ENCODE peak calls at places on chromosomes 16 and 17, in four cellular contexts. G is CD4-positive, alpha-beta memory T cell; M is HAP-1; D is AML-193. J is an unnamed sample.
A peak's percentile ranks its signal among the peaks of the same experiment; 100 is the strongest.

GRCh38 chr16:3511286-3512180 is 10.7 kb downstream of the CLUAP1 start:
- DNase-seq in G (no peak), D (no peak), M (no peak), J (no peak)

GRCh38 chr17:41792835-41793748 is 6.6 kb upstream of the JUP start:
- DNase-seq in D (no peak), G (no peak), M (no peak), J (no peak)

GRCh38 chr17:51907041-51907440 is 251.5 kb downstream of the CA10 start:
- DNase-seq in M (no peak), D (no peak), G (no peak), J (no peak)

GRCh38 chr17:18961634-18962493 is 9.9 kb downstream of the SLC5A10 start:
- DNase-seq in M (no peak), G (no peak), D (no peak), J (no peak)

GRCh38 chr16:1863681-1864460 is 8.1 kb downstream of the MEIOB start:
- DNase-seq in G (peak; percentile 41), M (peak; percentile 29), D (peak; percentile 52), J (no peak)

GRCh38 chr17:74864866-74865395 is 5.2 kb upstream of the GRIN2C start:
- DNase-seq in G (peak; percentile 62), D (peak; percentile 64), M (peak; percentile 83), J (peak; percentile 81)

GRCh38 chr16:88533945-88534641 is 36.1 kb upstream of the ZC3H18 start:
- DNase-seq in G (peak; percentile 75), D (no peak), M (no peak), J (peak; percentile 77)

GRCh38 chr17:45115871-45116270 is 16.4 kb downstream of the PLCD3 start:
- DNase-seq in D (no peak), G (no peak), M (no peak), J (no peak)

GRCh38 chr17:269616-270514 is 82.7 kb downstream of the RPH3AL start:
- DNase-seq in G (no peak), D (no peak), M (no peak), J (no peak)

GRCh38 chr17:11028349-11028748 is 190.5 kb upstream of the PIRT start:
- DNase-seq in M (no peak), G (no peak), D (no peak), J (no peak)

GRCh38 chr16:68658258-68658973 is 13.3 kb downstream of the CDH3 start:
- DNase-seq in M (peak; percentile 58), G (no peak), D (no peak), J (no peak)

GRCh38 chr16:87062569-87063442 is 254.4 kb downstream of the C16orf95 start:
- DNase-seq in M (peak; percentile 86), G (peak; percentile 9), D (peak; percentile 47), J (peak; percentile 80)

GRCh38 chr17:40103082-40103741 is 2.8 kb upstream of the NR1D1 start:
- DNase-seq in G (no peak), D (no peak), M (no peak), J (no peak)

GRCh38 chr16:22103371-22103890 is 11.1 kb downstream of the VWA3A start:
- DNase-seq in G (no peak), M (peak; percentile 24), D (no peak), J (no peak)

GRCh38 chr17:57551321-57552079 is 193.6 kb downstream of the CCDC182 start:
- DNase-seq in M (no peak), G (peak; percentile 6), D (no peak), J (no peak)

GRCh38 chr17:71302721-71303549 is 817.9 kb upstream of the SOX9 start:
- DNase-seq in M (no peak), D (no peak), G (no peak), J (no peak)

GRCh38 chr16:83942815-83943515 is 10.1 kb upstream of the OSGIN1 start:
- DNase-seq in M (no peak), D (no peak), G (no peak), J (no peak)

GRCh38 chr16:30934827-30935557 is 11.6 kb downstream of the FBXL19 start:
- DNase-seq in M (peak; percentile 76), G (no peak), D (peak; percentile 30), J (peak; percentile 81)

GRCh38 chr17:19020016-19020415 is 15.5 kb upstream of the FAM83G start:
- DNase-seq in D (no peak), G (no peak), M (no peak), J (no peak)

GRCh38 chr17:30091771-30092170 is 24.8 kb upstream of the NSRP1 start:
- DNase-seq in D (no peak), G (no peak), M (no peak), J (no peak)

GRCh38 chr16:9370071-9370491 is 278.6 kb downstream of the HAPSTR1 start:
- DNase-seq in D (no peak), M (no peak), G (no peak), J (no peak)

GRCh38 chr16:47815655-47816054 is 340.1 kb downstream of the ABCC12 start:
- DNase-seq in G (no peak), D (no peak), M (no peak), J (no peak)

GRCh38 chr16:52501746-52502145 is 45.2 kb downstream of the TOX3 start:
- DNase-seq in M (no peak), G (no peak), D (no peak), J (no peak)

GRCh38 chr16:13289515-13289914 is 388.1 kb downstream of the SHISA9 start:
- DNase-seq in G (no peak), D (no peak), M (no peak), J (no peak)

GRCh38 chr16:28063047-28063521 is 430 bp downstream of the GSG1L start:
- DNase-seq in D (no peak), G (no peak), M (no peak), J (peak; percentile 40)

GRCh38 chr16:62170642-62171041 is 134.4 kb upstream of the CDH8 start:
- DNase-seq in G (no peak), M (no peak), D (no peak), J (no peak)

GRCh38 chr16:83891742-83892141 is 7.2 kb upstream of the MLYCD start:
- DNase-seq in M (no peak), D (no peak), G (no peak), J (no peak)

GRCh38 chr17:81869221-81870154 is 1.6 kb downstream of the ARHGDIA start:
- DNase-seq in G (no peak), M (peak; percentile 78), D (no peak), J (peak; percentile 71)

GRCh38 chr16:46947900-46948547 is 25.4 kb downstream of the DNAJA2 start:
- DNase-seq in G (peak; percentile 51), D (peak; percentile 67), M (peak; percentile 58), J (peak; percentile 52)

GRCh38 chr17:2710804-2711607 is 558 bp downstream of the CLUH start:
- DNase-seq in M (peak; percentile 45), D (no peak), G (peak; percentile 29), J (no peak)

GRCh38 chr17:76032073-76032779 is 5.1 kb upstream of the EVPL start:
- DNase-seq in D (no peak), M (no peak), G (no peak), J (no peak)

GRCh38 chr17:8072727-8073461 is 14.6 kb downstream of the ALOX12B start:
- DNase-seq in G (peak; percentile 45), D (no peak), M (no peak), J (peak; percentile 41)

GRCh38 chr16:81946206-81946605 is 65.1 kb downstream of the SDR42E1 start:
- DNase-seq in G (no peak), D (no peak), M (no peak), J (no peak)

GRCh38 chr17:38568845-38569510 is 36.8 kb downstream of the SRCIN1 start:
- DNase-seq in G (no peak), M (no peak), D (no peak), J (no peak)